ENCODE peak calls at places on chromosome 7, in ten cellular contexts. F is breast epithelium; O is right atrium auricular region; J is astrocyte; C is activated CD8-positive, alpha-beta T cell treated with anti-CD3 and anti-CD28 coated beads for 36 hours; W is A549; X is ascending aorta; E is fibroblast of the aortic adventitia; T is cardiac muscle cell; S is transverse colon. L is an unnamed sample.

GRCh38 chr7:16509829-16510228 is 16.8 kb upstream of the LRRC72 start:
- DNase-seq in F (no peak), C (no peak), X (no peak), O (no peak), J (no peak), S (no peak), E (no peak), W (peak; percentile 19), T (no peak), L (no peak)

GRCh38 chr7:1988533-1988930 is 244.2 kb downstream of the MAD1L1 start:
- DNase-seq in C (no peak), J (no peak), F (no peak), E (no peak), X (no peak), T (no peak), O (no peak), W (no peak), S (no peak), L (no peak)

GRCh38 chr7:83782628-83783027 is 133.7 kb upstream of the SEMA3E start:
- DNase-seq in E (peak; percentile 20), X (no peak), S (no peak), C (no peak), F (no peak), J (peak; percentile 14), W (no peak), T (peak; percentile 0), O (no peak), L (no peak)

GRCh38 chr7:5541087-5541992 is 117.7 kb upstream of the TNRC18 start:
- DNase-seq in X (no peak), W (no peak), O (no peak), J (no peak), S (no peak), F (no peak), T (no peak), E (no peak), C (no peak), L (no peak)

GRCh38 chr7:2158331-2159175 is 74.2 kb downstream of the MAD1L1 start:
- DNase-seq in E (no peak), O (no peak), S (peak; percentile 4), C (no peak), W (no peak), T (no peak), J (no peak), F (no peak), X (no peak), L (no peak)

GRCh38 chr7:33757563-33758165 is 147.7 kb upstream of the BMPER start:
- DNase-seq in X (no peak), E (peak; percentile 76), W (peak; percentile 40), J (no peak), T (peak; percentile 74), O (no peak), S (no peak), F (no peak), C (peak; percentile 57), L (peak; percentile 45)

GRCh38 chr7:87370660-87371180 is 25.3 kb downstream of the CROT start:
- DNase-seq in X (no peak), S (no peak), E (peak; percentile 62), W (peak; percentile 35), J (peak; percentile 29), C (no peak), F (no peak), T (peak; percentile 78), O (no peak), L (peak; percentile 14)

GRCh38 chr7:131071786-131072504 is 255.7 kb upstream of the MKLN1 start:
- DNase-seq in X (no peak), O (peak; percentile 75), S (peak; percentile 27), T (peak; percentile 94), F (peak; percentile 32), J (peak; percentile 86), C (peak; percentile 37), E (peak; percentile 98), W (peak; percentile 46), L (no peak)

GRCh38 chr7:44324204-44325126 is 929 bp downstream of the CAMK2B start:
- DNase-seq in S (no peak), T (peak; percentile 10), E (no peak), C (no peak), O (no peak), W (no peak), F (no peak), J (no peak), X (no peak), L (no peak)

GRCh38 chr7:44327981-44328380 is 2.6 kb upstream of the CAMK2B start:
- DNase-seq in O (no peak), F (no peak), X (no peak), T (no peak), C (no peak), J (no peak), W (no peak), E (no peak), S (no peak), L (no peak)

GRCh38 chr7:44325181-44325671 is at the start of gene CAMK2B:
- DNase-seq in E (no peak), F (no peak), W (no peak), T (no peak), C (no peak), J (no peak), S (no peak), X (no peak), O (no peak), L (no peak)

GRCh38 chr7:44326261-44327125 is 1.1 kb upstream of the CAMK2B start:
- DNase-seq in F (peak; percentile 4), X (no peak), W (no peak), S (no peak), T (no peak), E (no peak), C (no peak), J (no peak), O (no peak), L (no peak)

DNA sequence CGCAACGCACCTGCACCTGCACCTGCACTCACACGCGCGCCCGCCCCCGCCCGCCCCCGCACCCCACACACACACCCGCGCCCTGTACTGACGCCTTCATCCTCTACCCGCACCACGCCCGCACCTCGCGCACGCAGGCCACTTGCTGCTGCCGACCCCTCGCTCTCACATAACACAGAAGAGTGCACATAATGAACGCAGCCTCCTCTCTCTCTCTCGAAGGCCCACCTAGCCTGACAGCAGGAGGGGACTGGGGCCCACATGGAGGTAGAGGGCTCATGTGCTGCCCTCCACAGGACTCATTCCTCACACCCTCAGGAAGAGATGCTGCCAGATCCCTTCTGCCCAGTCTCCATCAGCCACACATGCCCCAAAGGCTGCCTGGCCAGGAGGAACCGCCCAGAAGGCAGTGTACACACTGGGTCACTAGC is 432 bp upstream of the CAMK2B start:
- DNase-seq in J (no peak), F (peak; percentile 14), W (peak; percentile 31), T (peak; percentile 7), O (no peak), X (no peak), C (peak; percentile 27), S (no peak), E (no peak), L (no peak)
- TF ChIP-seq CTCF in J (no peak), F (no peak), W (no peak), T (peak; percentile 5), O (no peak), X (no peak), C (no peak), S (no peak), E (no peak), L (no peak)

DNA sequence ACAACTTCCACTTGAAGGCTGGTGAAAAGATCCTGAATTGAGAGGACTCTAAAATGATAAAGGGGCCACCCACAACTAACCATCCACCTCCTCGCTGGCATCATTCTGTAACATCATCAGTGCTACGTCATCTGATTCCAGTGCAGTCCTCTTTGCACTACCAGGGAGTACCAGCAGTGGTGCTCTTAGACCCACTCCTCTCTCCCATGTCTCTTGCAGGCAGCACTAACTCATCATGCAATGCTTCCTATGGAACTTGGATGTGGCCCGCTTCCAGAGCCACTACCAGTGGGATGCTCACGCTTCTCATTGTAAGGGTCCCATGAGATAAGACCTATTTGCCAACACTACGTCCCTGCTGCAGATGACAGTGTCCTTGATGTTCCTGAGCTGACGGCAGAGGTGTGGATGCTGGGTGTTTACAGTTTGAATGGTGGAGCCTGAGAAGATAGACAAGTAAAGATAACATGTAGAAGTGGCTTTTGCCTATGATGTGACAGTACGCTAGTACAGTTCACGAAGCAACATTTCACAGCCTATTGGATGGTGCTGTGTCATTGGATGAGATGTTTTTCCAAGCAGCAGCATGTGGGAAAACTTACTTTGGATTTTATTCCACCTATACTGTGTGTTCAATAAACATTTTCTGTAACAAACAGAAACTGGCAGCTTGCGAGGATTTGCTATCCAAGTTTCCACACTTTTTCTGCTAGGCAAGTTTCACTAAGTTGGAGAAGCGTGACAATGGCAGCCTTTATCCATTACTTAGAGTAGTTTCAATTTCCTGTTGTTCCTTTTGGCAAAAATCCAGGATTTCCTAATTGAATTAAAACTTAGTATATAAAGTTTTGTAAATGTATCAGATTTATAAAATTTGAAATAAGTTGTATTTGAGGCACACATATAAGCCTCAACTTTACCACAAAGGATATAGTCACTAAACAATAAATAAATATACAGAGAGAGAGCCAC is 35.9 kb upstream of the COBL start:
- DNase-seq in W (no peak), C (no peak), S (no peak), X (no peak), E (no peak), T (no peak), F (no peak), O (no peak), J (no peak), L (no peak)
- TF ChIP-seq CTCF in W (no peak), C (no peak), S (no peak), X (no peak), E (no peak), T (no peak), F (no peak), O (no peak), J (no peak), L (no peak)

GRCh38 chr7:96224682-96225081 is 97.2 kb downstream of the SLC25A13 start:
- DNase-seq in W (peak; percentile 14), C (peak; percentile 33), X (no peak), O (no peak), J (no peak), T (peak; percentile 34), F (no peak), S (no peak), E (no peak), L (no peak)
- TF ChIP-seq CTCF in W (peak; percentile 15), C (no peak), X (no peak), O (no peak), J (no peak), T (peak; percentile 40), F (no peak), S (no peak), E (peak; percentile 11), L (peak; percentile 25)

GRCh38 chr7:106038916-106039315 is 73.2 kb downstream of the SYPL1 start:
- DNase-seq in C (no peak), W (no peak), O (no peak), E (no peak), X (no peak), T (no peak), J (no peak), F (no peak), S (no peak), L (no peak)

GRCh38 chr7:106041140-106041717 is 70.9 kb downstream of the SYPL1 start:
- DNase-seq in E (peak; percentile 40), C (peak; percentile 50), S (no peak), J (no peak), X (no peak), F (no peak), O (no peak), W (peak; percentile 64), T (no peak), L (no peak)

GRCh38 chr7:106037489-106038176 is 74.5 kb downstream of the SYPL1 start:
- DNase-seq in F (no peak), E (no peak), J (no peak), C (no peak), O (no peak), W (no peak), S (no peak), X (no peak), T (no peak), L (no peak)

GRCh38 chr7:106038289-106038688 is 73.8 kb downstream of the SYPL1 start:
- DNase-seq in S (no peak), E (no peak), F (no peak), O (no peak), W (no peak), X (no peak), C (no peak), J (no peak), T (no peak), L (no peak)

GRCh38 chr7:106039486-106040060 is 72.5 kb downstream of the SYPL1 start:
- DNase-seq in C (no peak), T (peak; percentile 87), X (no peak), S (peak; percentile 26), F (no peak), O (no peak), E (peak; percentile 83), J (peak; percentile 73), W (no peak), L (no peak)
- TF ChIP-seq CTCF in C (no peak), T (peak; percentile 11), X (no peak), S (no peak), F (no peak), O (no peak), E (no peak), J (no peak), W (no peak), L (peak; percentile 25)

L was measured in HFF-Myc.